ENCODE peak calls at places on chromosome 19, in six cellular contexts. One of them, this sample, is unnamed.
A peak's percentile ranks its signal among the peaks of the same experiment; 100 is the strongest.

GRCh38 chr19:54316746-54317107 is 3.8 kb upstream of the LILRA5 start:
- DNase-seq in Right ventricle myocardium superior: peak; percentile 59
- DNase-seq in retina: no peak
- DNase-seq in NCI-H446 treated with DMSO at 0.1 percent for 48 hours: no peak
- DNase-seq in tibial nerve: no peak
- DNase-seq in endothelial cell: no peak
- DNase-seq in this sample: no peak

GRCh38 chr19:13794388-13794751 is 873 bp upstream of the ZSWIM4 start:
- DNase-seq in Right ventricle myocardium superior: peak; percentile 85
- DNase-seq in retina: no peak
- DNase-seq in NCI-H446 treated with DMSO at 0.1 percent for 48 hours: peak; percentile 26
- DNase-seq in tibial nerve: peak; percentile 86
- DNase-seq in endothelial cell: no peak
- DNase-seq in this sample: no peak

GRCh38 chr19:15212682-15213081 is 11.9 kb upstream of the NOTCH3 start:
- DNase-seq in Right ventricle myocardium superior: no peak
- DNase-seq in retina: no peak
- DNase-seq in NCI-H446 treated with DMSO at 0.1 percent for 48 hours: no peak
- DNase-seq in tibial nerve: no peak
- DNase-seq in endothelial cell: no peak
- DNase-seq in this sample: no peak

GRCh38 chr19:21767065-21767800 is at the start of gene ZNF100:
- DNase-seq in Right ventricle myocardium superior: peak; percentile 95
- DNase-seq in retina: peak; percentile 96
- DNase-seq in NCI-H446 treated with DMSO at 0.1 percent for 48 hours: peak; percentile 92
- DNase-seq in tibial nerve: peak; percentile 90
- DNase-seq in endothelial cell: peak; percentile 86
- DNase-seq in this sample: peak; percentile 93

GRCh38 chr19:56348289-56348877 is 33.7 kb upstream of the ZSCAN5A start:
- DNase-seq in Right ventricle myocardium superior: no peak
- DNase-seq in retina: no peak
- DNase-seq in NCI-H446 treated with DMSO at 0.1 percent for 48 hours: no peak
- DNase-seq in tibial nerve: no peak
- DNase-seq in endothelial cell: no peak
- DNase-seq in this sample: no peak

GRCh38 chr19:23596872-23597271 is 90.1 kb downstream of the ZNF675 start:
- DNase-seq in Right ventricle myocardium superior: no peak
- DNase-seq in retina: no peak
- DNase-seq in NCI-H446 treated with DMSO at 0.1 percent for 48 hours: no peak
- DNase-seq in tibial nerve: no peak
- DNase-seq in endothelial cell: no peak
- DNase-seq in this sample: no peak

GRCh38 chr19:12244370-12244769 is 50.3 kb downstream of the ZNF44 start:
- DNase-seq in Right ventricle myocardium superior: no peak
- DNase-seq in retina: no peak
- DNase-seq in NCI-H446 treated with DMSO at 0.1 percent for 48 hours: no peak
- DNase-seq in tibial nerve: no peak
- DNase-seq in endothelial cell: no peak
- DNase-seq in this sample: no peak

GRCh38 chr19:51546650-51547396 is 15.4 kb upstream of the SIGLEC6 start:
- DNase-seq in Right ventricle myocardium superior: no peak
- DNase-seq in retina: no peak
- DNase-seq in NCI-H446 treated with DMSO at 0.1 percent for 48 hours: no peak
- DNase-seq in tibial nerve: no peak
- DNase-seq in endothelial cell: peak; percentile 54
- DNase-seq in this sample: no peak

GRCh38 chr19:39413903-39414608 is 1.6 kb downstream of the PLEKHG2 start:
- DNase-seq in Right ventricle myocardium superior: peak; percentile 60
- DNase-seq in retina: peak; percentile 73
- DNase-seq in NCI-H446 treated with DMSO at 0.1 percent for 48 hours: no peak
- DNase-seq in tibial nerve: no peak
- DNase-seq in endothelial cell: peak; percentile 55
- DNase-seq in this sample: no peak

This sample was measured in globus pallidus.